ENCODE peak calls at places on chromosomes 6 and 20, in five cellular contexts. C is cardiac muscle cell, Q is pancreas, T is heart right ventricle, X is hepatocyte. L is an unnamed sample.
A peak's percentile ranks its signal among the peaks of the same experiment; 100 is the strongest.

GRCh38 chr6:18431581-18431980 is 44.4 kb downstream of the RNF144B start:
- DNase-seq in X (no peak), C (no peak), Q (no peak), T (no peak), L (no peak)

GRCh38 chr6:33313709-33314514 is at the start of gene TAPBP:
- DNase-seq in X (peak; percentile 70), C (peak; percentile 56), T (peak; percentile 55), Q (peak; percentile 62), L (peak; percentile 87)

GRCh38 chr6:106192824-106193223 is 106.7 kb downstream of the PRDM1 start:
- DNase-seq in C (no peak), X (no peak), T (no peak), Q (no peak), L (no peak)

GRCh38 chr6:37800904-37801669 is 18.4 kb upstream of the ZFAND3 start:
- DNase-seq in Q (no peak), T (no peak), C (no peak), X (no peak), L (no peak)

GRCh38 chr6:7134999-7135735 is 27.4 kb downstream of the RREB1 start:
- DNase-seq in T (no peak), X (no peak), C (no peak), Q (no peak), L (no peak)

GRCh38 chr6:130760006-130760405 is 67.2 kb upstream of the SMLR1 start:
- DNase-seq in Q (no peak), C (peak; percentile 7), X (peak; percentile 33), T (no peak), L (no peak)

GRCh38 chr6:79427721-79428120 is 109.5 kb downstream of the LCA5 start:
- DNase-seq in X (no peak), C (no peak), Q (no peak), T (no peak), L (no peak)

GRCh38 chr6:29702519-29703103 is 20.6 kb upstream of the HLA-F start:
- DNase-seq in Q (no peak), X (peak; percentile 66), T (peak; percentile 85), C (peak; percentile 65), L (no peak)

GRCh38 chr6:89734526-89734925 is 85.1 kb downstream of the MDN1 start:
- DNase-seq in Q (no peak), X (no peak), C (no peak), T (no peak), L (no peak)

GRCh38 chr6:167707686-167708500 is 118.8 kb upstream of the AFDN start:
- DNase-seq in Q (no peak), T (no peak), C (no peak), X (no peak), L (peak; percentile 23)

GRCh38 chr20:51487525-51488279 is 54.8 kb downstream of the NFATC2 start:
- DNase-seq in T (no peak), C (no peak), X (peak; percentile 62), Q (no peak), L (no peak)

GRCh38 chr6:107244742-107245470 is 129.6 kb upstream of the BEND3 start:
- DNase-seq in T (no peak), C (no peak), X (no peak), Q (no peak), L (no peak)

GRCh38 chr6:31070711-31071197 is 41.6 kb downstream of the C6orf15 start:
- DNase-seq in X (peak; percentile 86), T (no peak), C (peak; percentile 85), Q (peak; percentile 31), L (no peak)

GRCh38 chr6:167676666-167677421 is 149.9 kb upstream of the AFDN start:
- DNase-seq in Q (no peak), C (no peak), T (no peak), X (peak; percentile 48), L (no peak)

GRCh38 chr6:32151131-32151884 is 431 bp downstream of the PRRT1 start:
- DNase-seq in X (no peak), C (no peak), T (no peak), Q (no peak), L (no peak)

GRCh38 chr20:12660918-12661317 is 347.9 kb upstream of the SPTLC3 start:
- DNase-seq in C (peak; percentile 77), X (peak; percentile 68), T (no peak), Q (no peak), L (no peak)
- TF ChIP-seq CTCF in C (no peak), X (peak; percentile 53), T (no peak), Q (peak; percentile 12), L (no peak)

GRCh38 chr6:1055015-1055921 is 256.6 kb upstream of the FOXQ1 start:
- DNase-seq in T (no peak), X (no peak), C (no peak), Q (no peak), L (no peak)
- H3K4me1 ChIP-seq in T (no peaks in the 10 kb centered on the region), X (peaks cover 6% of the 10 kb centered on the region), C (no peaks in the 10 kb centered on the region), Q (peaks cover 3% of the 10 kb centered on the region), L (no peaks in the 10 kb centered on the region)

GRCh38 chr6:25404094-25404493 is 124.9 kb downstream of the CARMIL1 start:
- DNase-seq in T (no peak), Q (no peak), C (no peak), X (no peak), L (no peak)
- H3K4me3 ChIP-seq in T (no peak overlapping the region), Q (no peak overlapping the region), C (no peak overlapping the region), X (no peak overlapping the region), L (no peak overlapping the region)

GRCh38 chr6:125781307-125781868 is 9.4 kb upstream of the NCOA7 start:
- DNase-seq in C (no peak), X (no peak), T (no peak), Q (no peak), L (no peak)

GRCh38 chr6:125784365-125784764 is 6.4 kb upstream of the NCOA7 start:
- DNase-seq in X (no peak), Q (no peak), T (no peak), C (no peak), L (no peak)

GRCh38 chr6:125780540-125781306 is 10.0 kb upstream of the NCOA7 start:
- DNase-seq in C (peak; percentile 69), X (peak; percentile 71), Q (peak; percentile 30), T (peak; percentile 44), L (peak; percentile 78)

GRCh38 chr6:125779924-125780539 is 10.7 kb upstream of the NCOA7 start:
- DNase-seq in T (peak; percentile 81), C (peak; percentile 93), X (peak; percentile 95), Q (peak; percentile 75), L (peak; percentile 93)
- TF ChIP-seq CTCF in T (no peak), C (peak; percentile 20), X (no peak), Q (peak; percentile 32), L (no peak)

DNA sequence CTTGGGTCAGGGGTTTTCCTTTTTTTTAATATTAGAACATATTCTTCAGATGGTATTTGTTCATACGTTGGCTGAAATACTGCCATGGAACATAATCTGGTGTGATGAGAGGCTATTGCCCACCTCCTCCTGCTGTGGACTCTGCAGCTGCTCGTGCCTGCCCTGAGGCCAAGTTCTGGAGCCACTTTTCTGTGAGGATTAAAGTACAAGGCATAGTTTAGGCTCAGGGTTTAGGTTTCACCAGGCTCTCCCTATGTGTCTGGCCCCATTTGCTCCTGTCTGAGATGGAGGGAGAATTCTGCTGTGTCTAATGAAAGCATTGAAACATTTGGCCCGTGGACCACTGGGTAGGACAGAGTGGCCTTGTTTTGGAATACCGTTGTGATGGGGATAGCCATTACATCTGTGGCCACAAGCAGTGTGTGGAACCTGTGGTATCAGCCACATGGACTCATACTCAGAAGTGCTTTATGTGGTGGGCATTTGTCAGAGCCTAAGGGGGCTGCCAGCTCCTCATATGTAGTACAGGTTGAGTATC is 5.9 kb downstream of the WRNIP1 start:
- DNase-seq in C (no peak), X (no peak), T (no peak), Q (no peak), L (no peak)
- H3K4me1 ChIP-seq in C (peaks cover 42% of the 10 kb centered on the region), X (peaks cover 28% of the 10 kb centered on the region), T (peaks cover 78% of the 10 kb centered on the region), Q (peaks cover 32% of the 10 kb centered on the region), L (peaks cover 20% of the 10 kb centered on the region)

GRCh38 chr6:25916330-25916729 is 14.2 kb downstream of the SLC17A2 start:
- DNase-seq in T (no peak), Q (no peak), C (no peak), X (no peak), L (no peak)
- H3K4me3 ChIP-seq in T (no peak overlapping the region), Q (no peak overlapping the region), C (no peak overlapping the region), X (no peak overlapping the region), L (no peak overlapping the region)

GRCh38 chr6:56542367-56543331 is 100.0 kb downstream of the DST start:
- DNase-seq in Q (peak; percentile 94), C (peak; percentile 94), T (peak; percentile 88), X (peak; percentile 96), L (peak; percentile 98)
- TF ChIP-seq CTCF in Q (no peak), C (peak; percentile 39), T (no peak), X (no peak), L (peak; percentile 17)

GRCh38 chr6:85640806-85641205 is 1.9 kb downstream of the SYNCRIP start:
- DNase-seq in C (no peak), Q (no peak), X (no peak), T (no peak), L (no peak)

GRCh38 chr6:85641522-85641915 is 1.2 kb downstream of the SYNCRIP start:
- DNase-seq in C (no peak), Q (no peak), X (no peak), T (no peak), L (no peak)

GRCh38 chr6:85641916-85642773 is 541 bp downstream of the SYNCRIP start:
- DNase-seq in Q (peak; percentile 48), T (peak; percentile 64), C (peak; percentile 73), X (peak; percentile 62), L (peak; percentile 90)

GRCh38 chr6:85632164-85632942 is 10.3 kb downstream of the SYNCRIP start:
- DNase-seq in Q (no peak), T (no peak), X (no peak), C (no peak), L (no peak)

DNA sequence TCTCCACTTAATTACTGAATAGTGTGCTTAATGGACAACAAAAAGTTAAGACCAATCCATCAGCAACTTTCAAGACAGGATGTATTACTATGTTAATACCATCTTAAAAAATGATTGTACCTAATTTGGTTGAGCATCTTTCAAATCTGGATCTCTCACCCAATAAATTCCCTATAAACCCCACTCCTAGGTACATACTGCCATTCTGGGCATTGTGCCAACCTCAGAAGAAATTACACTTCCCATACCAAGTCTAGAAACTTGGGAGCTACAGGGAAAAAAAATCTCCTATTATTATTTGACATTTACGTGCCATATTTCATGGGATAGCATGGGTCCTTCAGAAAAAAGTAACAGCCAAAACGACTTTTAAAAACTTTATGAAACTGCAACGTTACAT is 5.1 kb downstream of the SYNCRIP start:
- DNase-seq in C (no peak), Q (no peak), X (no peak), T (no peak), L (no peak)
- H3K4me1 ChIP-seq in C (peaks cover 26% of the 10 kb centered on the region), Q (peaks cover 30% of the 10 kb centered on the region), X (peaks cover 20% of the 10 kb centered on the region), T (peaks cover 56% of the 10 kb centered on the region), L (peaks cover 12% of the 10 kb centered on the region)

DNA sequence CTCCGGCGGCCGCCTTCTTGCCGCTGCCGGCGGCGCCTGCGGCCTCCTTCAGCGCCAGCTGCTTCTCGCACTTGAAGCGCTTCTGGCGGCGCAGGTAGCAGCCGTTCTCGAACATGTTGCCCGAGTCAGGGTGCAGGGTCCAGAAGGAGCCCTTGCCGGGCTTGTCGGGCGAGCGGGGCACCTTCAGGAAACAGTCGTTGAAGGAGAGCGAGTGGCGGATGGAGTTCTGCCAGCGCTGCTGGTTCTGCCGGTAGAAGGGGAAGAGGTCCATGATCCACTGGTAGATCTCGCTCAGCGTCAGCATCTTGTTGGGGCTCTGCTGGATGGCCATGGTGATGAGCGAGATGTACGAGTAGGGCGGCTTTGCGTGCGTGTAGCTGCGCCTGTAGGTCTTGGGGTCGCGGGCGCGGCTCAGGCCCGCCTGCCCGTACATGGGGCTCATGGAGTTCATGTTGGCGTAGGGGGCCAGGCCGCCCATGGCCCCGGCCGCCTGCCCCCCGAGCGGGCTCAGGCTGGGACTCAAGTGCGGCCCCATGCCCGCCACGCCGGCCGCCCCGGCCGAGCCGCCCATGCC is 1.9 kb downstream of the FOXA2 start:
- DNase-seq in Q (no peak), T (no peak), X (no peak), C (no peak), L (no peak)
- H3K4me3 ChIP-seq in Q (peak overlapping the region; percentile 74), T (no peak overlapping the region), X (no peak overlapping the region), C (no peak overlapping the region), L (no peak overlapping the region)

L was measured in kidney.